ENCODE peak calls at places on chromosomes 6 and 20, in seven cellular contexts. W is SK-N-SH, U is HepG2, J is GM12878, T is HCT116, Z is H1, X is K562. S is an unnamed sample.

GRCh38 chr6:151389640-151390275 is 1.6 kb downstream of the ZBTB2 start:
- DNase-seq in W (peak), U (peak), J (no peak), T (no peak), Z (no peak), X (peak), S (peak)

GRCh38 chr6:26361544-26361943 is 3.5 kb upstream of the BTN3A2 start:
- DNase-seq in W (no peak), U (no peak), J (no peak), T (no peak), Z (no peak), X (no peak), S (no peak)

GRCh38 chr6:167786859-167787675 is 39.6 kb upstream of the AFDN start:
- DNase-seq in W (no peak), U (no peak), J (no peak), T (no peak), Z (no peak), X (no peak), S (no peak)

GRCh38 chr6:131368077-131368911 is 204.7 kb upstream of the ARG1 start:
- DNase-seq in W (no peak), U (no peak), J (peak), T (no peak), Z (no peak), X (no peak), S (peak)

GRCh38 chr20:11170565-11170964 is 496.8 kb upstream of the JAG1 start:
- DNase-seq in W (no peak), U (no peak), J (no peak), T (no peak), Z (no peak), X (no peak), S (no peak)

GRCh38 chr6:33313105-33313708 is 671 bp downstream of the TAPBP start:
- DNase-seq in W (peak), U (no peak), J (no peak), T (no peak), Z (peak), X (peak), S (peak)

GRCh38 chr6:55469829-55470438 is 109.1 kb downstream of the HMGCLL1 start:
- DNase-seq in W (peak), U (no peak), J (no peak), T (no peak), Z (no peak), X (no peak), S (no peak)

GRCh38 chr20:19129976-19130612 is 82.3 kb upstream of the SLC24A3 start:
- DNase-seq in W (no peak), U (no peak), J (no peak), T (no peak), Z (no peak), X (no peak), S (no peak)

GRCh38 chr20:59988141-59988540 is 29.9 kb downstream of the CDH26 start:
- DNase-seq in W (no peak), U (no peak), J (no peak), T (peak), Z (no peak), X (no peak), S (peak)

GRCh38 chr6:159828074-159828473 is 28.0 kb downstream of the PNLDC1 start:
- DNase-seq in W (no peak), U (no peak), J (no peak), T (no peak), Z (no peak), X (no peak), S (no peak)

GRCh38 chr6:28944412-28945006 is 20.7 kb upstream of the TRIM27 start:
- DNase-seq in W (peak), U (peak), J (peak), T (no peak), Z (peak), X (peak), S (peak)

GRCh38 chr6:129370268-129370916 is 339.6 kb downstream of the ARHGAP18 start:
- DNase-seq in W (peak), U (peak), J (no peak), T (peak), Z (peak), X (peak), S (no peak)

GRCh38 chr6:123551939-123552707 is 84.6 kb downstream of the TRDN start:
- DNase-seq in W (no peak), U (no peak), J (no peak), T (no peak), Z (no peak), X (no peak), S (no peak)

GRCh38 chr20:54139188-54139587 is 34.6 kb downstream of the CYP24A1 start:
- DNase-seq in W (no peak), U (no peak), J (no peak), T (peak), Z (no peak), X (no peak), S (no peak)

GRCh38 chr6:35678021-35678654 is 10.6 kb downstream of the FKBP5 start:
- DNase-seq in W (no peak), U (no peak), J (no peak), T (no peak), Z (no peak), X (no peak), S (no peak)

GRCh38 chr6:33812669-33813068 is 8.9 kb upstream of the MLN start:
- DNase-seq in W (peak), U (peak), J (no peak), T (no peak), Z (peak), X (peak), S (peak)

GRCh38 chr20:10553326-10553984 is 118.3 kb downstream of the SLX4IP start:
- DNase-seq in W (peak), U (peak), J (no peak), T (no peak), Z (no peak), X (peak), S (peak)

GRCh38 chr20:44176833-44177533 is 10.0 kb downstream of the JPH2 start:
- DNase-seq in W (no peak), U (no peak), J (no peak), T (no peak), Z (no peak), X (no peak), S (no peak)

GRCh38 chr20:32364554-32365208 is 6.5 kb downstream of the ASXL1 start:
- DNase-seq in W (no peak), U (no peak), J (no peak), T (no peak), Z (no peak), X (no peak), S (no peak)

GRCh38 chr6:38656896-38657295 is 17.2 kb upstream of the BTBD9 start:
- DNase-seq in W (no peak), U (no peak), J (no peak), T (no peak), Z (no peak), X (no peak), S (no peak)

GRCh38 chr6:44977406-44977740 is 350.8 kb upstream of the RUNX2 start:
- DNase-seq in W (no peak), U (no peak), J (no peak), T (no peak), Z (no peak), X (no peak), S (no peak)

GRCh38 chr6:37048851-37049734 is 43.6 kb downstream of the FGD2 start:
- DNase-seq in W (no peak), U (no peak), J (peak), T (no peak), Z (no peak), X (peak), S (no peak)

GRCh38 chr6:10555625-10556309 is 34.6 kb downstream of the GCNT2 start:
- DNase-seq in W (peak), U (no peak), J (no peak), T (no peak), Z (peak), X (no peak), S (peak)

GRCh38 chr6:155142902-155143609 is 120.8 kb upstream of the CLDN20 start:
- DNase-seq in W (no peak), U (no peak), J (no peak), T (no peak), Z (no peak), X (no peak), S (no peak)

GRCh38 chr6:107545761-107546160 is 55.8 kb downstream of the SOBP start:
- DNase-seq in W (no peak), U (no peak), J (no peak), T (no peak), Z (no peak), X (no peak), S (no peak)

GRCh38 chr6:105493776-105494175 is 90.9 kb upstream of the PREP start:
- DNase-seq in W (no peak), U (no peak), J (no peak), T (no peak), Z (no peak), X (no peak), S (no peak)

GRCh38 chr20:51713213-51713598 is 55.0 kb downstream of the ATP9A start:
- DNase-seq in W (no peak), U (no peak), J (no peak), T (no peak), Z (no peak), X (no peak), S (no peak)

DNA sequence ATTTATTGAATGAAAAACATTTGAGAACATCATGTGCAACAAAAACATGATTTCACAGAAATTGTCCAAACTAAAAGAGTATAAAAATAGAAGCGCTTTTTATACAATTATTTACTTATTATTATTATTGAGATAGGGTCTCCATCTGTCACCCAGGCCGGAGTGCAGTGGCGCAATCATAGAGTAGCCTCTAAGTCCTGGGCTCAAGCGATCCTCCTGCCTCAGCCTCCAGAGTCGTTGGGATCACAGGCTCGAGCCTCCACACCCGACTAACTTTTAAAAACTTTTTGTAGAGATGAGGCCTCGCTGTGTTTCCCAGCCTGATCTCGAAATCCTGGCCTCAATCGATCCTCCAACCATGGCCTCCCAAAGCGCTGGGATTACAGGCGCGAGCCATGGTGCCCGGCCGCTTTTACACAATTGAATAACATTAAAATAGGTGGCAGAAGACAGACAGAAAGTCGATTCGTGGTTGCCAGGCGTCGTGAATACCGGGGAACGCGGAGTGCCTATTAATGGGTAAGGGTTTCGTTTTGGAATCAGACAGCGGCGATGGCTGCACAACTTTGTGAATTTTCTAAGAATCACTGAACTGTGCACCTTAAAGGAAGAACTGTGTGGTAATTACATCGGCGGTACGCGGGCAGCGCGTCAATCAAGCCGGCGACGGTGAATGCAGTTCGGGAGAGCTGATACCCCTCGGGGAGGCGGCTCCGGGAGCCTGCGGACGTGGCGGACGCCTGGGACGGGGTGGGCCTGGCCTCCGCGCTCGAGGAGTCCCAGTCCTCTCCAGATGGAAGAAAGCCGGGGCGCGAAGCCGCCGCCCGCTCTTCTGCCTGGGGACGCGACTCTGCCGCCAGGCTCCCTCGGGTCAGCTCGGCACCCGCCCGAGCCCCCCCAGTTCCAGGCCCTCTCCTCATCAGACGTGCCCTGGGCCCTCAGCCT is 807 bp downstream of the TBC1D20 start:
- DNase-seq in W (no peak), U (no peak), J (no peak), T (no peak), Z (peak), X (no peak), S (peak)
- TF ChIP-seq JUND in W (no peak), U (no peak), J (no peak), T (no peak), Z (no peak), X (no peak), S (no peak)

GRCh38 chr6:139580592-139581484 is 206.4 kb upstream of the CITED2 start:
- DNase-seq in W (no peak), U (no peak), J (peak), T (no peak), Z (no peak), X (no peak), S (no peak)
- TF ChIP-seq JUND in W (no peak), U (no peak), J (no peak), T (no peak), Z (no peak), X (no peak), S (no peak)

GRCh38 chr6:11634110-11634509 is 96.6 kb downstream of the TMEM170B start:
- DNase-seq in W (no peak), U (no peak), J (no peak), T (no peak), Z (no peak), X (no peak), S (no peak)

GRCh38 chr6:11632231-11632630 is 94.7 kb downstream of the TMEM170B start:
- DNase-seq in W (no peak), U (no peak), J (no peak), T (peak), Z (no peak), X (no peak), S (no peak)

GRCh38 chr6:11631008-11631407 is 93.5 kb downstream of the TMEM170B start:
- DNase-seq in W (peak), U (no peak), J (no peak), T (no peak), Z (no peak), X (no peak), S (no peak)

GRCh38 chr6:11634948-11635347 is 97.4 kb downstream of the TMEM170B start:
- DNase-seq in W (no peak), U (no peak), J (no peak), T (no peak), Z (no peak), X (no peak), S (no peak)

DNA sequence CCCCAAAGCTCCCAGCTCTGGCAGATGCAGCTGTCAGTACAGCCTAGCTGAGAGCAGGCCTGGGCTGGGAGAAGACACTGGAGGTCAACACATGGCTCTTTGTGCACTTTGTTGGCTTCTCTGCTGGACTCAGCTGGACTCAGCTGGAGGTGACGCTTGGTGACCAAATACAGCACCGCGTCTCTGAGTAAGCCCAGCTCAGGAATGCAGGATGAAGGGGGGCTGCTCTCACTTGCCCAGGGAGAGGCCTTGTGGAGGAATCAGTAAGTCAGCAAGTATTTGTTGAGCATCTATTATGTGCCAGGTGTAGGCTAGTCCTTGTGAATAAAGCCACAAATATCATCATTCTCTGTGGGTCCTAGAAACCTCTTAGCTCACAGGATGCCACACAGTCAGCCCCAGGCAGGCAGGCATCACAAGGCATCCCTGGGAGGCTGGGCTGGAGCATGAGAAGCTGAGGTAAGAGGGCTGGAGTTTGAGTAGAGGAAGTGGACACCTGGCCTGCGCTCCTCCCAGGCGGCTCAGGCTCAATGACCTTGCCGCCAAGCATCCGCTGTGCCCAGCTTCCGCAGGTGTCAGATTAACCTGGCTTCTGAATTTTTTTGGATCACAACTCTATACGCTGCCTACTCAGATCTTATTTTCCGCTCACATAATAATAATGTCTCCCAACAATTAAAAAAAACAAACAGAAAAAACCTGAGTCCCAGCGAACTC is 95.4 kb downstream of the TMEM170B start:
- DNase-seq in W (no peak), U (no peak), J (no peak), T (no peak), Z (no peak), X (no peak), S (no peak)
- TF ChIP-seq JUND in W (no peak), U (no peak), J (no peak), T (no peak), Z (no peak), X (no peak), S (no peak)

DNA sequence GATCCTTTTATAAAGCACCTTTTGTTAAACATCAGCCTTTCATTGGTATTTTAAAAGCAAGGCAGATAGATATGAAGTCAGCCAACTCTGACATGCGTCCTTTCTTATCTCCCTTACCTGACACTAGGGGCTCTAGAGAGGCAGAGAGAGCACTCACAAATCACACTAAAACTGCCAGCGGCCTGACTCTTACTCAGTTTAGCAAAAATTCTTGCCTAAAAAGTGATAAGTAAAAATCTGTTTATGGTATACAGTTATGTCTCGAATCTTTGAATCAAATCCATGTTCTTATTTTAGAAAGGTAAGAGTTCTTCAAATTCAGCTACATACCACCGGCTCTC is 10.4 kb upstream of the TDRD6 start:
- DNase-seq in W (no peak), U (peak), J (no peak), T (no peak), Z (no peak), X (no peak), S (no peak)
- TF ChIP-seq JUND in W (no peak), U (no peak), J (no peak), T (no peak), Z (no peak), X (no peak), S (no peak)